ENCODE peak calls at places on chromosome X, in seven cellular contexts. D is WERI-Rb-1, I is brain microvascular endothelial cell, R is SK-N-SH, F is cardiac muscle cell, S is testis, N is Peyer's patch. O is an unnamed sample.
A peak's percentile ranks its signal among the peaks of the same experiment; 100 is the strongest.

GRCh38 chrX:122641826-122642225 is 542.3 kb upstream of the GRIA3 start:
- DNase-seq in D (no peak), I (no peak), R (no peak), F (no peak), S (no peak), N (no peak), O (no peak)

GRCh38 chrX:21493226-21493850 is 119.1 kb downstream of the CNKSR2 start:
- DNase-seq in D (no peak), I (peak; percentile 27), R (no peak), F (no peak), S (no peak), N (no peak), O (peak; percentile 52)

GRCh38 chrX:19697416-19697815 is 182.1 kb upstream of the MAP3K15 start:
- DNase-seq in D (no peak), I (no peak), R (no peak), F (no peak), S (no peak), N (no peak), O (no peak)

GRCh38 chrX:72142094-72142843 is 10.6 kb upstream of the RTL5 start:
- DNase-seq in D (peak; percentile 82), I (no peak), R (peak; percentile 54), F (no peak), S (no peak), N (no peak), O (peak; percentile 39)

GRCh38 chrX:118637997-118638396 is 89.4 kb upstream of the IL13RA1 start:
- DNase-seq in D (no peak), I (no peak), R (no peak), F (peak; percentile 17), S (no peak), N (no peak), O (peak; percentile 17)

GRCh38 chrX:15956684-15957083 is 102.1 kb upstream of the AP1S2 start:
- DNase-seq in D (peak; percentile 30), I (peak; percentile 16), R (no peak), F (no peak), S (no peak), N (no peak), O (no peak)

GRCh38 chrX:41785685-41786084 is 61.7 kb downstream of the GPR82 start:
- DNase-seq in D (no peak), I (peak; percentile 11), R (no peak), F (peak; percentile 2), S (no peak), N (no peak), O (peak; percentile 10)

GRCh38 chrX:140346711-140347110 is 158.2 kb downstream of the SOX3 start:
- DNase-seq in D (no peak), I (no peak), R (no peak), F (no peak), S (no peak), N (no peak), O (no peak)

GRCh38 chrX:100928660-100929613 is at the start of gene XKRX:
- DNase-seq in D (peak; percentile 37), I (no peak), R (peak; percentile 53), F (peak; percentile 15), S (peak; percentile 33), N (peak; percentile 74), O (peak; percentile 34)

GRCh38 chrX:139120760-139121159 is 409.2 kb upstream of the FGF13 start:
- DNase-seq in D (no peak), I (no peak), R (no peak), F (no peak), S (no peak), N (no peak), O (no peak)

GRCh38 chrX:153973127-153974002 is 811 bp downstream of the TMEM187 start:
- DNase-seq in D (no peak), I (no peak), R (no peak), F (no peak), S (no peak), N (no peak), O (peak; percentile 10)

GRCh38 chrX:78375894-78376293 is 48.5 kb upstream of the CYSLTR1 start:
- DNase-seq in D (no peak), I (no peak), R (no peak), F (no peak), S (no peak), N (no peak), O (no peak)

GRCh38 chrX:51899741-51900140 is 6.3 kb downstream of the MAGED1 start:
- DNase-seq in D (no peak), I (peak; percentile 53), R (no peak), F (peak; percentile 59), S (no peak), N (no peak), O (no peak)

GRCh38 chrX:82813671-82814078 is 694.4 kb upstream of the POU3F4 start:
- DNase-seq in D (no peak), I (peak; percentile 0), R (no peak), F (peak; percentile 0), S (no peak), N (no peak), O (peak; percentile 19)

DNA sequence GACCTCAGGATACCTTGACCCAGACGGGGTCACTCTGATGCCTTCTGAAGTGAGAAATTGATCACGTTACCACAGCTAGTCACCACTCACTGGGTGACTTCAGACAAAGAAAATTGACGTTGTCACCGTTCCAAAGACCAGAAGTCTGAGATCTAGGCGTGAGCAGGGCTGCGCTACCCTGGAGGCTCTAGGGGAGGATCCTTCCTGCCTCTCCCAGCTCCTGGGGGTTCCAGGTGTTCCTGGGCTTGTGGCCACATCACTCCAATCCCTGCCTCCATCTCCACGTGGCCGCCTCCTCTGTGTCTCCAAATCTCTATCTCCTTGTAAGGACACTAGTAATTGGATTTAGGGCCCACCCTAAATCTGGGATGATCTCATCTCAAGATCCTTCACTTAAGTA is 48.9 kb upstream of the CD99 start:
- DNase-seq in D (no peak), I (no peak), R (no peak), F (no peak), S (no peak), N (no peak), O (no peak)
- H3K36me3 ChIP-seq in D (no peaks in the 10 kb centered on the region), I (no peaks in the 10 kb centered on the region), R (no peaks in the 10 kb centered on the region), F (no peaks in the 10 kb centered on the region), S (no peaks in the 10 kb centered on the region), N (no peaks in the 10 kb centered on the region), O (no peaks in the 10 kb centered on the region)

GRCh38 chrX:43973249-43973672 is at the start of gene NDP:
- DNase-seq in D (no peak), I (no peak), R (peak; percentile 32), F (no peak), S (peak; percentile 17), N (no peak), O (no peak)

GRCh38 chrX:43975747-43976146 is 2.6 kb upstream of the NDP start:
- DNase-seq in D (no peak), I (no peak), R (no peak), F (no peak), S (no peak), N (no peak), O (no peak)

GRCh38 chrX:43974736-43975135 is 1.5 kb upstream of the NDP start:
- DNase-seq in D (no peak), I (no peak), R (no peak), F (no peak), S (no peak), N (no peak), O (no peak)

GRCh38 chrX:43971966-43972961 is 926 bp downstream of the NDP start:
- DNase-seq in D (no peak), I (no peak), R (no peak), F (no peak), S (no peak), N (no peak), O (no peak)

DNA sequence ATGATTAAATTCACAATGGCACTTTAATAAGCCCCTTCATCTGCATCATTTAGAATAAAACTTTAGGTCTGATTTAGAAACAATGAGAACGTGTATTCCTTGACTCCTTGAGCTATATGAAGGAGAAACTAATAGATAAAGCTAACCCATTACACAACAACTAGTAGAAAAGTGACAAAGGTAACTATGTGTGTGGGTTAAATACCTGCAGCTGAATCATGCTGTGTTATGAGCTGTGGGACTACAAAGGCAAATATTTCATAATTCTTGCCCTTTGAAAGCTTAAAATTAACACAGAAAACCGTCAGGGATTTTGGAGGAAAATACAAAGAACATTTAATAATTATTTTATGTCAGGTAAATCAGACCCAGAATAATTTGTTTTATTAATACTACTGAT is 886 bp upstream of the NDP start:
- DNase-seq in D (no peak), I (no peak), R (no peak), F (no peak), S (no peak), N (no peak), O (no peak)
- H3K36me3 ChIP-seq in D (no peaks in the 10 kb centered on the region), I (no peaks in the 10 kb centered on the region), R (no peaks in the 10 kb centered on the region), F (no peaks in the 10 kb centered on the region), S (no peaks in the 10 kb centered on the region), N (no peaks in the 10 kb centered on the region), O (no peaks in the 10 kb centered on the region)

GRCh38 chrX:80708781-80709180 is 100.9 kb downstream of the BRWD3 start:
- DNase-seq in D (no peak), I (no peak), R (no peak), F (no peak), S (no peak), N (no peak), O (no peak)

DNA sequence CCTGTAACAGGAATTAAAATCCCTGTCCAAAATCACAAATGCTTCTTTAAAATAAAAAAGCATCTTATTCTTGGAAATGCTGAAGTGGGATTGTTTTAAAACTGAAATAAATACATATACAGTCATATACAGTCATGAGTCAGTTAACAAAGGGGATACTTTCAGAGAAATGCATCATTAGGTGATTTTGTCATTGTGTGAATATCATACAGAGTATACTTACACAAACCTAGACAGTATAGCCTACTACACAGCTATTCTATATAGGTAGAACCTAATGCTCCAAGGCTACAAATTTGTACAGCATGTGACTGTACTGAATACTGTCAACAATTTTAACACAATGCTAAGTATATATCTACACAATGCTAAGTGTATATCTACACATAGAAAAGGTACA is 104.3 kb downstream of the BRWD3 start:
- DNase-seq in D (no peak), I (no peak), R (no peak), F (no peak), S (no peak), N (no peak), O (no peak)
- H3K36me3 ChIP-seq in D (no peaks in the 10 kb centered on the region), I (no peaks in the 10 kb centered on the region), R (no peaks in the 10 kb centered on the region), F (peaks cover 14% of the 10 kb centered on the region), S (no peaks in the 10 kb centered on the region), N (no peaks in the 10 kb centered on the region), O (no peaks in the 10 kb centered on the region)

GRCh38 chrX:104187931-104188330 is 21.7 kb downstream of the FAM199X start:
- DNase-seq in D (no peak), I (no peak), R (no peak), F (no peak), S (no peak), N (no peak), O (no peak)

GRCh38 chrX:104193485-104193884 is 27.2 kb downstream of the FAM199X start:
- DNase-seq in D (no peak), I (no peak), R (no peak), F (no peak), S (no peak), N (no peak), O (no peak)

GRCh38 chrX:104195013-104195412 is 28.8 kb downstream of the FAM199X start:
- DNase-seq in D (no peak), I (no peak), R (no peak), F (no peak), S (no peak), N (no peak), O (no peak)

GRCh38 chrX:104195489-104196084 is 29.3 kb downstream of the FAM199X start:
- DNase-seq in D (no peak), I (peak; percentile 21), R (peak; percentile 33), F (peak; percentile 36), S (no peak), N (no peak), O (peak; percentile 4)

DNA sequence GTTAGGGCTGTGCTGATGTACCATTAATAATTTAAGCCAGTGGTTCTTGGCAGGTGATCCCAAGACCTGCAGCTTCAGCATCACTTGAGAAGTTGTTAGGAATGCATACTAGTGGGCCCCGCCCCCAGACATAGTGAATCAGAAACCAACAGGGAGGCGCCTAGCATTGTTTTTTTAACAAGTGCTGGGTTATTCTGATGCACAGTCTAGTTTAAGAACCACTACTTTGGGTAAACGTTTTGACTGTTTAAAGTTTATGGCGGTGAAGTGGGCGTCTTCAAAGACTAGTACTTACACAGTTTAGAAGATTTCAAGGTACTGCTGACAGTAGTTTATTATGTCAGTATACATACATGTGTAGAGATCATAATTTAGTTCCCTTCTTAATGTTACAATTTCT is 23.6 kb downstream of the FAM199X start:
- DNase-seq in D (no peak), I (no peak), R (no peak), F (no peak), S (no peak), N (no peak), O (no peak)
- H3K36me3 ChIP-seq in D (peaks cover 6% of the 10 kb centered on the region), I (peaks cover 2% of the 10 kb centered on the region), R (peaks cover 8% of the 10 kb centered on the region), F (peaks cover 59% of the 10 kb centered on the region), S (no peaks in the 10 kb centered on the region), N (no peaks in the 10 kb centered on the region), O (no peaks in the 10 kb centered on the region)